ENCODE peak calls at places on chromosomes 5 and 9, in five cellular contexts. N, T, M, V and W are unnamed samples.

GRCh38 chr9:21679432-21679831 is 123.0 kb upstream of the MTAP start:
- DNase-seq in V (no peak), N (no peak), T (no peak), M (no peak), W (peak; percentile 20)

GRCh38 chr5:174310243-174310642 is 264.7 kb downstream of the NSG2 start:
- DNase-seq in T (no peak), N (no peak), M (no peak), V (peak; percentile 22), W (no peak)

GRCh38 chr5:87588316-87588715 is 175.6 kb upstream of the CCNH start:
- DNase-seq in N (no peak), T (no peak), V (no peak), M (no peak), W (no peak)

GRCh38 chr5:95022967-95023695 is 261.8 kb downstream of the MCTP1 start:
- DNase-seq in N (no peak), M (no peak), T (no peak), V (no peak), W (no peak)

GRCh38 chr5:143001764-143002351 is 231.7 kb downstream of the ARHGAP26 start:
- DNase-seq in V (peak; percentile 70), N (no peak), T (peak; percentile 33), M (no peak), W (no peak)

GRCh38 chr5:44884036-44884435 is 75.3 kb downstream of the MRPS30 start:
- DNase-seq in N (no peak), M (no peak), V (no peak), T (no peak), W (no peak)

GRCh38 chr9:112777914-112778313 is 27.4 kb downstream of the SNX30 start:
- DNase-seq in T (no peak), V (peak; percentile 47), M (no peak), N (no peak), W (no peak)

GRCh38 chr5:67731886-67732285 is 483.7 kb upstream of the PIK3R1 start:
- DNase-seq in T (no peak), V (no peak), M (no peak), N (no peak), W (peak; percentile 47)

GRCh38 chr9:20701058-20701457 is 17.0 kb downstream of the FOCAD start:
- DNase-seq in M (peak; percentile 66), V (no peak), N (no peak), T (no peak), W (peak; percentile 79)

GRCh38 chr5:96933764-96934163 is 2.1 kb upstream of the LNPEP start:
- DNase-seq in V (no peak), N (no peak), M (peak; percentile 38), T (no peak), W (peak; percentile 72)

GRCh38 chr5:61767231-61768080 is 435.4 kb downstream of the ZSWIM6 start:
- DNase-seq in V (no peak), N (no peak), T (no peak), M (no peak), W (peak; percentile 49)

GRCh38 chr9:13992136-13992798 is 321.7 kb downstream of the NFIB start:
- DNase-seq in V (no peak), T (no peak), M (peak; percentile 13), N (no peak), W (peak; percentile 80)

GRCh38 chr5:36876965-36877666 is 547 bp downstream of the NIPBL start:
- DNase-seq in N (no peak), T (peak; percentile 53), M (peak; percentile 83), V (peak; percentile 76), W (peak; percentile 87)

GRCh38 chr5:69313428-69313827 is 19.2 kb downstream of the CCDC125 start:
- DNase-seq in M (no peak), T (no peak), N (no peak), V (no peak), W (no peak)

GRCh38 chr5:135878156-135878620 is 17.5 kb downstream of the IL9 start:
- DNase-seq in V (no peak), N (no peak), M (no peak), T (no peak), W (no peak)

GRCh38 chr5:157772077-157772613 is 28.6 kb downstream of the LSM11 start:
- DNase-seq in V (no peak), T (peak; percentile 18), N (no peak), M (no peak), W (peak; percentile 34)

GRCh38 chr9:34985311-34985899 is 4.1 kb upstream of the DNAJB5 start:
- DNase-seq in M (peak; percentile 32), V (peak; percentile 86), T (peak; percentile 72), N (no peak), W (peak; percentile 73)

GRCh38 chr5:82169892-82170291 is 108.3 kb downstream of the RPS23 start:
- DNase-seq in M (no peak), N (no peak), V (no peak), T (no peak), W (no peak)

GRCh38 chr5:67166460-67166871 is 30.1 kb downstream of the CD180 start:
- DNase-seq in V (peak; percentile 84), M (no peak), N (no peak), T (peak; percentile 75), W (no peak)

GRCh38 chr5:77163453-77163852 is 47.0 kb upstream of the PDE8B start:
- DNase-seq in M (no peak), N (no peak), V (no peak), T (no peak), W (no peak)

GRCh38 chr5:167895899-167896659 is 395.4 kb upstream of the WWC1 start:
- DNase-seq in T (no peak), M (no peak), V (no peak), N (peak; percentile 24), W (peak; percentile 31)

GRCh38 chr5:65172486-65173129 is 309.1 kb downstream of the ADAMTS6 start:
- DNase-seq in V (peak; percentile 70), M (no peak), N (peak; percentile 40), T (peak; percentile 67), W (no peak)

GRCh38 chr5:159100022-159100927 is 559 bp upstream of the EBF1 start:
- DNase-seq in N (peak; percentile 76), T (peak; percentile 82), V (peak; percentile 90), M (peak; percentile 90), W (peak; percentile 93)

GRCh38 chr5:131607903-131608540 is 27.0 kb downstream of the RAPGEF6 start:
- DNase-seq in T (no peak), N (no peak), M (no peak), V (no peak), W (no peak)

GRCh38 chr5:80103375-80103774 is 68.2 kb downstream of the THBS4 start:
- DNase-seq in T (no peak), N (no peak), V (no peak), M (peak; percentile 17), W (no peak)

GRCh38 chr5:17694922-17695321 is 60.7 kb downstream of the TAF11L14 start:
- DNase-seq in N (no peak), M (no peak), V (no peak), T (no peak), W (no peak)

GRCh38 chr5:83503662-83504061 is 32.1 kb downstream of the VCAN start:
- DNase-seq in M (no peak), V (no peak), T (no peak), N (no peak), W (peak; percentile 75)

GRCh38 chr9:133340256-133340655 is 4.3 kb upstream of the SURF6 start:
- DNase-seq in M (no peak), T (no peak), N (no peak), V (no peak), W (no peak)

GRCh38 chr5:55372130-55372925 is 64.5 kb downstream of the MTREX start:
- DNase-seq in V (no peak), T (no peak), N (no peak), M (no peak), W (no peak)

GRCh38 chr5:151671979-151672378 is 14.7 kb downstream of the SPARC start:
- DNase-seq in M (no peak), N (no peak), T (no peak), V (no peak), W (no peak)

GRCh38 chr5:66440202-66440680 is 156.0 kb upstream of the MAST4 start:
- DNase-seq in T (peak; percentile 20), N (no peak), V (peak; percentile 62), M (no peak), W (peak; percentile 48)

GRCh38 chr5:159199780-159200179 is 9.6 kb downstream of the RNF145 start:
- DNase-seq in M (no peak), T (no peak), N (no peak), V (no peak), W (no peak)

GRCh38 chr5:139884144-139884543 is 88.5 kb downstream of the PSD2 start:
- DNase-seq in N (no peak), M (no peak), T (no peak), V (no peak), W (no peak)

GRCh38 chr9:89662718-89663246 is 58.0 kb downstream of the GADD45G start:
- DNase-seq in T (no peak), N (no peak), V (no peak), M (no peak), W (peak; percentile 72)